ENCODE peak calls at places on chromosomes 13 and 19, in seven cellular contexts. R, Q, G, D, F, K and W are unnamed samples.

GRCh38 chr19:7386308-7386707 is 37.6 kb downstream of the ARHGEF18 start:
- DNase-seq in F (no peak), D (no peak), R (no peak), Q (no peak), G (peak; percentile 49), K (no peak), W (no peak)

GRCh38 chr19:1324792-1325567 is 39.3 kb downstream of the EFNA2 start:
- DNase-seq in G (no peak), D (peak; percentile 82), Q (peak; percentile 69), K (peak; percentile 9), F (peak; percentile 61), R (peak; percentile 74), W (peak; percentile 26)

GRCh38 chr13:42876810-42877550 is 95.6 kb downstream of the FAM216B start:
- DNase-seq in G (peak; percentile 13), R (peak; percentile 87), D (peak; percentile 68), K (no peak), Q (peak; percentile 89), F (peak; percentile 66), W (peak; percentile 48)

GRCh38 chr13:32228330-32229041 is 86.7 kb downstream of the ZAR1L start:
- DNase-seq in Q (peak; percentile 25), K (no peak), F (peak; percentile 84), G (no peak), R (peak; percentile 46), D (peak; percentile 55), W (no peak)

GRCh38 chr13:33838567-33839131 is 20.7 kb downstream of the RFC3 start:
- DNase-seq in G (no peak), F (peak; percentile 8), R (peak; percentile 70), D (no peak), Q (peak; percentile 45), K (no peak), W (no peak)

GRCh38 chr13:20401958-20402856 is 123.5 kb downstream of the CRYL1 start:
- DNase-seq in D (no peak), Q (peak; percentile 36), R (peak; percentile 61), G (no peak), K (no peak), F (peak; percentile 59), W (peak; percentile 34)

GRCh38 chr19:28694812-28695211 is 518.1 kb downstream of the UQCRFS1 start:
- DNase-seq in K (no peak), G (no peak), D (no peak), F (no peak), Q (no peak), R (no peak), W (peak; percentile 22)

GRCh38 chr19:4183967-4184717 is 1.7 kb downstream of the ANKRD24 start:
- DNase-seq in F (no peak), R (no peak), G (no peak), D (no peak), K (no peak), Q (no peak), W (no peak)

GRCh38 chr13:113305208-113305607 is 8.2 kb downstream of the LAMP1 start:
- DNase-seq in K (no peak), G (no peak), F (peak; percentile 76), Q (no peak), D (peak; percentile 68), R (peak; percentile 57), W (no peak)

GRCh38 chr19:5914946-5915781 is 1.1 kb downstream of the CAPS start:
- DNase-seq in D (no peak), F (no peak), Q (no peak), G (no peak), R (no peak), K (no peak), W (no peak)

GRCh38 chr13:73064991-73065390 is 6.2 kb downstream of the KLF5 start:
- DNase-seq in F (no peak), Q (no peak), K (no peak), G (no peak), R (no peak), D (no peak), W (no peak)

GRCh38 chr13:93355094-93355493 is 128.5 kb downstream of the GPC6 start:
- DNase-seq in G (no peak), K (no peak), D (no peak), F (no peak), R (no peak), Q (no peak), W (no peak)

GRCh38 chr13:48411281-48412099 is 1.4 kb downstream of the LPAR6 start:
- DNase-seq in K (no peak), D (no peak), G (no peak), R (peak; percentile 26), F (peak; percentile 21), Q (no peak), W (no peak)

GRCh38 chr19:43465468-43466120 is at the start of gene LYPD3:
- DNase-seq in F (peak; percentile 31), R (peak; percentile 63), G (no peak), D (no peak), K (no peak), Q (peak; percentile 30), W (no peak)

GRCh38 chr19:11064831-11065303 is 24.4 kb upstream of the LDLR start:
- DNase-seq in F (no peak), D (no peak), G (no peak), K (no peak), Q (no peak), R (peak; percentile 49), W (no peak)

GRCh38 chr19:56109216-56109615 is 11.9 kb downstream of the ZNF787 start:
- DNase-seq in R (peak; percentile 47), K (no peak), G (no peak), Q (peak; percentile 34), F (peak; percentile 49), D (no peak), W (no peak)
- H3K4me3 ChIP-seq in R (no peak overlapping the region), K (no peak overlapping the region), G (no peak overlapping the region), Q (peak overlapping the region; percentile 21), F (no peak overlapping the region), D (no peak overlapping the region), W (no peak overlapping the region)

GRCh38 chr19:13164370-13165090 is 14.3 kb downstream of the IER2 start:
- DNase-seq in R (no peak), Q (peak; percentile 97), D (no peak), G (peak; percentile 31), K (no peak), F (peak; percentile 61), W (peak; percentile 48)

GRCh38 chr19:13162749-13163608 is 12.8 kb downstream of the IER2 start:
- DNase-seq in K (no peak), F (peak; percentile 97), R (peak; percentile 98), G (peak; percentile 94), Q (peak; percentile 99), D (peak; percentile 96), W (peak; percentile 92)

GRCh38 chr19:13160557-13160956 is 10.3 kb downstream of the IER2 start:
- DNase-seq in R (peak; percentile 78), F (peak; percentile 66), K (no peak), Q (no peak), G (no peak), D (peak; percentile 36), W (no peak)

GRCh38 chr19:13165091-13165997 is 15.1 kb downstream of the IER2 start:
- DNase-seq in R (no peak), G (no peak), F (no peak), K (no peak), Q (no peak), D (no peak), W (no peak)

GRCh38 chr19:13163609-13164364 is 13.6 kb downstream of the IER2 start:
- DNase-seq in Q (peak; percentile 94), F (peak; percentile 83), D (peak; percentile 66), G (peak; percentile 48), R (peak; percentile 89), K (no peak), W (peak; percentile 81)
- TF ChIP-seq CTCF in Q (no peak), F (no peak), D (no peak), G (no peak), R (no peak), K (no peak), W (no peak)

GRCh38 chr13:79404361-79404760 is 1.7 kb downstream of the RBM26 start:
- DNase-seq in D (no peak), Q (no peak), F (no peak), R (peak; percentile 14), K (no peak), G (peak; percentile 26), W (no peak)

GRCh38 chr13:79401259-79402071 is 4.6 kb downstream of the RBM26 start:
- DNase-seq in K (no peak), D (no peak), Q (no peak), R (no peak), F (no peak), G (peak; percentile 60), W (no peak)

GRCh38 chr13:79402679-79403078 is 3.4 kb downstream of the RBM26 start:
- DNase-seq in Q (no peak), F (no peak), D (no peak), K (no peak), R (no peak), G (no peak), W (no peak)

GRCh38 chr13:79403113-79403512 is 2.9 kb downstream of the RBM26 start:
- DNase-seq in F (no peak), Q (no peak), G (no peak), R (no peak), D (no peak), K (no peak), W (no peak)

DNA sequence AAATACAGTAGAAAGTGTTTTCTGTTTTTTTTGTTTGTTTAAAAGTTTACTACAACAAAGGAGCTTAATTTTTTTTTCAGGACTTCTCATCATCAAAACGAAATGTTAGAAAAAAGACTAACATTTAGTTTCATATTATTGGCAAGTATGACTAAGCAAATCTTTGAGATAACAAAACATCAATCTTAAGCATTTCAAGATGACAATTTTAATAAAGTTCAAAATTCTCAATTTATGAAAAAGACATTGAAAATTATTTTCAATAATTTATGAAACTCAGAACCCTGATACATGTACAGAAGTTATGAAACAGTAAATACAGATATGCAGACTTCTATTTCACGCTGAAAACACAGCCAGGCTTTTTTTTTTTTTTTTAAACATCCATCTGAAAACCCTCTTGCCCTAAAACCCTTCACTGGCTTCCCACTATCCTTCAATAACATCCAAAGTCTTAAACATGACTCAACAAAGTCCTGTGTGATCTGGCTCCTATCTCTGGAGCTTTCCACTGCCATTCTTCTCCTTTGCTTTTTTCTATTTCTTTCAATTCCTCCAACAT is 3.9 kb downstream of the RBM26 start:
- DNase-seq in F (no peak), Q (no peak), R (peak; percentile 21), D (no peak), K (no peak), G (no peak), W (no peak)
- H3K4me3 ChIP-seq in F (no peak overlapping the region), Q (no peak overlapping the region), R (no peak overlapping the region), D (no peak overlapping the region), K (peak overlapping the region; percentile 82), G (peak overlapping the region; percentile 99), W (no peak overlapping the region)

GRCh38 chr13:60370343-60370742 is 26.7 kb upstream of the TDRD3 start:
- DNase-seq in R (no peak), K (no peak), Q (no peak), G (peak; percentile 30), D (no peak), F (no peak), W (no peak)

GRCh38 chr13:60372141-60372540 is 24.9 kb upstream of the TDRD3 start:
- DNase-seq in F (no peak), R (no peak), Q (no peak), G (no peak), K (no peak), D (no peak), W (no peak)

GRCh38 chr13:60363288-60363687 is 33.7 kb upstream of the TDRD3 start:
- DNase-seq in Q (no peak), F (no peak), R (no peak), K (no peak), G (no peak), D (no peak), W (no peak)

DNA sequence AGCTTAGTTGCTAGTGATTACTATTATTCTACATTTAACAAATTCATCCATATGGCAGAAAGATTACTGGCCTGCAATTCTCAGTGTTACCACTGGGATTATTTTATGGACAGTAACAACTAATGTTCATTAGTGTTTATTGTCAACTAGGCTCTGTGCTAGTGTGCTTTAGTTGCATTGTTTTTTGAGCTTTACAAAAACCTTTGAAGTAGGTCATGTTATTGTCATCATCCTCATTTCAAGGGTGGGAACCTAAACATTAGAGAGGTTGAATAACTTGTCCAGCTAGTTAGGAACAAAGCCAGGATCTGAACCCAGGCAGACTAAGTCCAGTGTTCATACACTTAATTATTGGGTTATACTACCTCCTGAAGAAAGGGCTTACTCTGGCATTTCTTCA is 27.8 kb upstream of the TDRD3 start:
- DNase-seq in D (no peak), K (no peak), G (no peak), R (no peak), F (peak; percentile 2), Q (peak; percentile 9), W (no peak)
- TF ChIP-seq CTCF in D (peak; percentile 32), K (peak; percentile 8), G (no peak), R (peak; percentile 47), F (peak; percentile 23), Q (peak; percentile 43), W (peak; percentile 48)